ENCODE peak calls at places on chromosomes 12 and 14, in five cellular contexts. F is Caco-2; P is spleen; X is CD4-positive, alpha-beta T cell; U is nephron progenitor cell. R is an unnamed sample.

GRCh38 chr14:103179078-103179477 is 55.8 kb downstream of the TNFAIP2 start:
- DNase-seq in U (no peak), F (no peak), P (no peak), X (no peak), R (no peak)

GRCh38 chr14:57692671-57693070 is 173.2 kb downstream of the SLC35F4 start:
- DNase-seq in X (no peak), U (no peak), F (peak), P (no peak), R (no peak)

GRCh38 chr12:44709166-44709565 is 166.9 kb downstream of the NELL2 start:
- DNase-seq in X (no peak), P (no peak), F (no peak), U (no peak), R (no peak)

GRCh38 chr12:124305776-124306685 is 11.1 kb downstream of the RFLNA start:
- DNase-seq in F (no peak), X (no peak), U (no peak), P (peak), R (no peak)

GRCh38 chr14:76331328-76332011 is 44.5 kb upstream of the ESRRB start:
- DNase-seq in X (no peak), P (no peak), U (no peak), F (no peak), R (no peak)

GRCh38 chr12:92602476-92602875 is 100.3 kb upstream of the PLEKHG7 start:
- DNase-seq in U (no peak), X (no peak), P (no peak), F (peak), R (no peak)

GRCh38 chr14:94581127-94581999 is at the start of gene SERPINA5:
- DNase-seq in U (peak), P (peak), F (peak), X (no peak), R (peak)

GRCh38 chr12:3533703-3534386 is 42.8 kb downstream of the PRMT8 start:
- DNase-seq in X (no peak), F (no peak), U (no peak), P (no peak), R (no peak)

GRCh38 chr14:50530794-50531193 is 1.6 kb downstream of the MAP4K5 start:
- DNase-seq in U (no peak), P (no peak), F (no peak), X (no peak), R (no peak)

GRCh38 chr14:99191663-99192621 is 80.1 kb downstream of the BCL11B start:
- DNase-seq in X (peak), P (peak), U (no peak), F (no peak), R (no peak)

GRCh38 chr12:40216516-40217288 is 8.1 kb upstream of the LRRK2 start:
- DNase-seq in F (no peak), U (no peak), X (no peak), P (no peak), R (no peak)

GRCh38 chr14:28774764-28775738 is 8.5 kb downstream of the FOXG1 start:
- DNase-seq in X (no peak), P (no peak), U (no peak), F (no peak), R (no peak)

GRCh38 chr12:130765186-130765659 is 49.1 kb upstream of the RIMBP2 start:
- DNase-seq in P (no peak), U (no peak), F (peak), X (no peak), R (no peak)

GRCh38 chr14:51210594-51210993 is 29.5 kb upstream of the TMX1 start:
- DNase-seq in X (no peak), F (no peak), P (no peak), U (no peak), R (no peak)

GRCh38 chr14:51328089-51328941 is 88.3 kb downstream of the TMX1 start:
- DNase-seq in F (no peak), P (no peak), U (no peak), X (no peak), R (no peak)

GRCh38 chr12:1929241-1929984 is 11.0 kb upstream of the CACNA2D4 start:
- DNase-seq in F (no peak), P (peak), U (no peak), X (no peak), R (no peak)

GRCh38 chr12:91948504-91948903 is 197.1 kb downstream of the BTG1 start:
- DNase-seq in F (no peak), X (peak), U (no peak), P (no peak), R (no peak)

GRCh38 chr14:103418508-103418818 is 33.2 kb downstream of the MARK3 start:
- DNase-seq in U (no peak), X (no peak), P (no peak), F (no peak), R (no peak)

GRCh38 chr14:95237956-95238355 is 80.6 kb upstream of the DICER1 start:
- DNase-seq in U (no peak), P (peak), F (no peak), X (no peak), R (no peak)

GRCh38 chr14:69244946-69245345 is 15.0 kb upstream of the GALNT16 start:
- DNase-seq in P (no peak), F (no peak), U (no peak), X (no peak), R (no peak)

GRCh38 chr12:6324936-6325750 is 14.7 kb downstream of the PLEKHG6 start:
- DNase-seq in X (no peak), F (no peak), U (no peak), P (no peak), R (no peak)

GRCh38 chr12:6915023-6915788 is 826 bp downstream of the ENO2 start:
- DNase-seq in P (peak), X (no peak), F (no peak), U (peak), R (no peak)

GRCh38 chr12:24396266-24396665 is 446.8 kb upstream of the SOX5 start:
- DNase-seq in U (no peak), F (no peak), P (no peak), X (no peak), R (no peak)

GRCh38 chr14:26217778-26218177 is 380.1 kb downstream of the NOVA1 start:
- DNase-seq in F (no peak), U (no peak), X (no peak), P (no peak), R (no peak)

GRCh38 chr12:4909734-4910501 is at the start of gene KCNA1:
- DNase-seq in P (no peak), U (peak), X (no peak), F (no peak), R (peak)

GRCh38 chr14:78566017-78566858 is 396.1 kb downstream of the NRXN3 start:
- DNase-seq in U (peak), F (peak), P (no peak), X (peak), R (peak)

GRCh38 chr14:52060080-52060479 is 8.8 kb downstream of the NID2 start:
- DNase-seq in P (no peak), U (no peak), F (no peak), X (no peak), R (no peak)

GRCh38 chr14:102525213-102526143 is 15.9 kb upstream of the ANKRD9 start:
- DNase-seq in X (no peak), P (no peak), F (peak), U (no peak), R (no peak)

GRCh38 chr12:25957898-25958253 is 606 bp upstream of the RASSF8 start:
- DNase-seq in U (no peak), F (no peak), P (no peak), X (no peak), R (no peak)
- TF ChIP-seq CTCF in U (no peak), F (no peak), P (no peak), X (no peak), R (no peak)

GRCh38 chr12:79690156-79690605 is 583 bp downstream of the PAWR start:
- DNase-seq in F (peak), P (peak), U (no peak), X (no peak), R (peak)

GRCh38 chr12:79692249-79692619 is 1.5 kb upstream of the PAWR start:
- DNase-seq in X (no peak), U (no peak), F (no peak), P (no peak), R (no peak)

GRCh38 chr12:79689477-79690155 is 1.1 kb downstream of the PAWR start:
- DNase-seq in X (peak), U (peak), P (peak), F (peak), R (peak)

GRCh38 chr12:79691299-79692248 is 810 bp upstream of the PAWR start:
- DNase-seq in X (no peak), U (no peak), P (no peak), F (peak), R (no peak)

DNA sequence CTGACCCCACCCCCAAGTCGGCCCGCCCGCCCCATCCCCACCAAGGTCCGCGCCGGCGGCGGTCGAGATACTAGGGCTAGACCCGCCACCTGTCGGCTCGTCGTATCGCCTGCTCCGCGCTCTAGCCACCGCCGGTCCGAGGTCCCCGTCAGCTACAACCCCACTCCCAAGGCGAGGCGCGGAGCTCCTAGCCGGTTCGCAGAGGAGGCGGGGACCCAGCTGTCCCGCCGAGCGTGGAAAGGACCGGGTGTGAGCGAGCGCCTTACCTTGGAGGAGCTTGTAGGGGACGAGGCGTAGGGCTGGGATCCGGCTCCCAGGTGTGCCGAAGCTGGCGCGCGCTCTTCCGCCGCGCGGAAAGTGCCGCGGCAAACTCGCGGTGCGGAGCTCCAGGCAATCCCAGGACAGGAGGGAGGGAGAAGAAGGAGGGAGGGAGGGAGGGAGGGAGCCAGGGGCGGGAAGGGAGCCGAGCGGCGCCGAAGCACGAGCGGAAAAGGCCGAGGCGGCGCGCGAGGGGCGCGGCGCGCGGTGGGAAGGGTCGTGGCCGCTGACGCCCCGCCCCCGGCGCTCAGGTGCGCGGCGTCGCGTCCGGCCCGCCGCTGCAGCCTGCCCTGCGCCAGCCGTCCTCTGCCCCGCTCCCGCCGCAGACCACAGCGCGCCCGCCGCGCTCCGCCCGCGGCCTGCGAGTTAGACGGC is at the start of gene PAWR:
- DNase-seq in U (peak), F (peak), X (peak), P (peak), R (peak)
- TF ChIP-seq CTCF in U (no peak), F (no peak), X (no peak), P (no peak), R (no peak)

DNA sequence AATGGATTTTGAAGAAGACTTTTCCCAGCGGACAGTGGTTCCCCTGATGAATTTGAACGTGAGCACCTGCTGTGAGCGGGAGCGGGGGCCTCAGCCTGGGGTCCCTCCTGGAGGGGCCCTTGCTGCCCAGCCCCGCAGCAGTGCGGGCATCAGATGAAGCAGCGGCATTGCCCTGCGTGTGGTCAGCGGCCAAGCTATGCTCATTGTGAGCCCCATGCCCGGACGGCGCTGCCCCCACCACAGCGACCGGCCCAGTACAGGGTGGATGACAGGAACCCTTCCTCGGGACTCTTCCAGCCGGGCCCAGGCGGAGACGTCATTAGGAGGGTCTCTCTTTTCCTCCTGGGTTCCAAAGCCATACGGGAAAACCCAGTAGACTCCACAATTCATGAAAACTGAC is 3.5 kb downstream of the LRCOL1 start:
- DNase-seq in U (no peak), F (no peak), X (no peak), P (no peak), R (no peak)
- TF ChIP-seq CTCF in U (no peak), F (no peak), X (no peak), P (no peak), R (no peak)

GRCh38 chr12:30687265-30687986 is 8.2 kb downstream of the IPO8 start:
- DNase-seq in X (no peak), P (no peak), U (no peak), F (no peak), R (no peak)

GRCh38 chr12:30694412-30694955 is 1.2 kb downstream of the IPO8 start:
- DNase-seq in X (no peak), P (no peak), U (no peak), F (peak), R (no peak)

GRCh38 chr12:30692470-30692869 is 3.2 kb downstream of the IPO8 start:
- DNase-seq in U (no peak), X (no peak), P (no peak), F (no peak), R (no peak)

GRCh38 chr12:30694971-30695326 is 720 bp downstream of the IPO8 start:
- DNase-seq in F (peak), P (peak), U (peak), X (no peak), R (peak)

GRCh38 chr12:30691122-30691879 is 4.4 kb downstream of the IPO8 start:
- DNase-seq in U (no peak), F (peak), X (no peak), P (no peak), R (no peak)
- TF ChIP-seq CTCF in U (no peak), F (no peak), X (no peak), P (no peak), R (no peak)

GRCh38 chr12:55681142-55682077 is 26.3 kb downstream of the ITGA7 start:
- DNase-seq in P (peak), F (peak), U (peak), X (no peak), R (peak)
- TF ChIP-seq CTCF in P (no peak), F (peak), U (no peak), X (no peak), R (no peak)

GRCh38 chr14:81148635-81149034 is 72.1 kb downstream of the GTF2A1 start:
- DNase-seq in X (no peak), U (no peak), P (no peak), F (no peak), R (no peak)

GRCh38 chr14:81147140-81147897 is 73.4 kb downstream of the GTF2A1 start:
- DNase-seq in P (no peak), F (no peak), X (no peak), U (no peak), R (no peak)

GRCh38 chr14:81143793-81144192 is 77.0 kb downstream of the GTF2A1 start:
- DNase-seq in F (no peak), U (no peak), X (no peak), P (no peak), R (no peak)

DNA sequence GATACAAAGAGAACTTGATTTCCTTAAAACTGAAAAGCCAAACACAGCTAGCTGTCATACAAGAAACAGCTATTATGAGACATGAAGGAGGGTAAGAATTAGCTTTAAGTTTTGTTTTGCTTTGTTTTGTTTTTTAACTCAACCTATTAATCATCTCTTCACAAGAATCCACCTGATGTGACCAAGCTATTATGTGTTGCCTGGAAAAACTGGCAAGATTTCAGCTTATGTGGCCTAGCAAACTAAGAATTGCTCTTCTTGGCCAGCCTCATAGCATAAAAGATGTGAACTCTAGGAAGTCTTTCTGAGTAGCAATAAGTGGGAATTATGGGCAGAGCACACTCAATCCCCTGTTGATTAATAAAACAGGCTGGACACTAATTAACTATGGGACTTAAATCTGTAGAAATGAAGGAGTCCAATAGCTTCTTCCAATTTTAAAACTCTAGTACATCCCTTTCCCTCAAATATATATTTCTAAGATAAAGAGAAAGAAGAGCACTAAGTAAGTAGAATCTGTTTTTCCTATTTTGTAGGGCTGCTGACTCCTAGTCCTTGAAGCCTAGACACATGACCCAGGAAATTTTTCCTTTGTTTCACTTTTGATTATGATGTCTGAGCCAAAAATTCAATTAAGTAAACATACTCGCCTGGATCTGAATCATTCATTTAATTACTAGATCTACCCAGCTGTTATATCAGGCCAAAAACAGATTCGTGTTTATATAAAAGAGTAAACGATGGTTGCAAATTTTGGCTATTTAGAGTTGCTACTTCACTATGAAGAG is 75.8 kb downstream of the GTF2A1 start:
- DNase-seq in X (no peak), P (no peak), U (no peak), F (no peak), R (no peak)
- TF ChIP-seq CTCF in X (no peak), P (no peak), U (no peak), F (no peak), R (no peak)

DNA sequence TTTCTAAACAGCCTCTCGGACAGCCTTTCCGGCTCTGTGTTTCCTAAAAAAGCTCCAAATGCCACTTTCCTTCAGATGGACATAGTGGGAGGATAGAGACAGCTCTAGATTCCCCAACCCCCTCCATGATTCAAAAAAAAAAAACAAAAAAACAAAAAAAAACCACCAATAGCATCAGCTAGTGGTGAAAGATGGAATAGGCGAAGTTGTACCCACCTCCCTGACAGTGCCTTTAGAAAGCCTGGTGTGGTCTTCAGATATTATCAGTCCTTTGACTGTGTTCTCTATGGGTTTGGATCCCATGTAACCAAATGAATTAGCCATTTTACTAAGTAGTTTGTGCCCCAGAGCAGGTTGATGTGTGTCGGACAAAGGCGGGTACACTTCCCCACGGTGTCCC is 94.1 kb downstream of the PHETA1 start:
- DNase-seq in P (no peak), X (no peak), U (no peak), F (no peak), R (no peak)
- TF ChIP-seq CTCF in P (no peak), X (no peak), U (peak), F (peak), R (peak)

GRCh38 chr12:58415716-58416115 is 474.3 kb downstream of the ATP23 start:
- DNase-seq in X (no peak), P (no peak), U (no peak), F (no peak), R (no peak)
- TF ChIP-seq CTCF in X (no peak), P (no peak), U (no peak), F (no peak), R (no peak)

GRCh38 chr12:112219195-112219594 is 93.8 kb downstream of the TRAFD1 start:
- DNase-seq in U (no peak), X (no peak), F (no peak), P (no peak), R (no peak)
- TF ChIP-seq CTCF in U (no peak), X (no peak), F (no peak), P (no peak), R (no peak)

DNA sequence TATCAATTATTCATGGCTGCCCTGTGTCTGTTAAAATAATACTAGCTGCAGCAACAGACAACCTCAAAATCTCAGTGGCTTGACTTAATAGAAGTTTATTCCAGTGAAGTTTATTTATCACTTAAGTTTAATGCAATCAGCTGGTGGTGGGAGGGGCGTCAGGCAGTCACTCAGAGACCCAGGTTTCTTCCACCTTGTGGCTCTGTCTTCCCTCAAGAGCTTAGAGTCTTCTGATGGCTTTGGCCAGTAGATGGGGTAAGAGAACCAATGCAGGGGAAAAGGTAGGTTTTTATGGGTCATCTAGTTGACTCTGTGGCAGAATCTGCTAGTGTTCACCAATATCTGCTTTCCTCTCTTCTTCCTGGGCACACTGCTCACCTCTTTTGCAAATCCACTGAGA is 668.9 kb downstream of the AACS start:
- DNase-seq in F (peak), X (no peak), U (no peak), P (no peak), R (no peak)
- TF ChIP-seq CTCF in F (no peak), X (no peak), U (no peak), P (no peak), R (no peak)

R was measured in endothelial cell.